ENCODE peak calls at places on chromosomes 11 and 22, in ten cellular contexts. L is fibroblast of lung, V is IMR-90, R is MM.1S, I is PC-3, O is neuronal stem cell, U is neural progenitor cell, E is trophoblast cell, Q is PC-9, W is GM23248. J is an unnamed sample.

GRCh38 chr22:24023204-24023789 is 12.2 kb downstream of the CABIN1 start:
- DNase-seq in O (no peak), U (no peak), V (no peak), Q (no peak), W (no peak), L (no peak), E (no peak), R (no peak), I (peak; percentile 23), J (no peak)

GRCh38 chr22:39923689-39924088 is 22.8 kb downstream of the GRAP2 start:
- DNase-seq in V (no peak), W (no peak), Q (no peak), O (no peak), E (no peak), U (no peak), L (no peak), I (no peak), R (no peak), J (no peak)

GRCh38 chr11:83456075-83456474 is 169.9 kb upstream of the CCDC90B start:
- DNase-seq in Q (no peak), O (peak; percentile 12), R (no peak), I (no peak), V (no peak), U (peak; percentile 61), E (peak; percentile 75), L (no peak), W (no peak), J (no peak)

GRCh38 chr11:121032546-121032945 is 8.6 kb downstream of the TBCEL start:
- DNase-seq in O (no peak), L (peak; percentile 20), W (no peak), R (no peak), Q (no peak), E (peak; percentile 25), U (no peak), I (peak; percentile 21), V (no peak), J (no peak)

GRCh38 chr11:118778898-118779297 is 12.1 kb downstream of the DDX6 start:
- DNase-seq in W (no peak), V (no peak), E (no peak), Q (no peak), O (no peak), L (no peak), I (no peak), R (no peak), U (no peak), J (no peak)

GRCh38 chr11:129435499-129436245 is 60.0 kb downstream of the BARX2 start:
- DNase-seq in I (no peak), U (no peak), L (no peak), O (no peak), V (no peak), Q (peak; percentile 48), R (no peak), W (no peak), E (peak; percentile 80), J (no peak)

GRCh38 chr11:28675183-28675582 is 567.0 kb downstream of the METTL15 start:
- DNase-seq in Q (no peak), V (no peak), U (no peak), E (no peak), O (no peak), L (no peak), I (no peak), R (no peak), W (peak; percentile 11), J (no peak)

GRCh38 chr22:38132794-38133193 is 22.3 kb upstream of the BAIAP2L2 start:
- DNase-seq in U (no peak), R (no peak), O (no peak), I (no peak), Q (no peak), W (no peak), L (no peak), V (no peak), E (no peak), J (no peak)

GRCh38 chr11:32893947-32894827 is 1.6 kb downstream of the QSER1 start:
- DNase-seq in L (peak; percentile 81), I (peak; percentile 78), R (peak; percentile 67), W (peak; percentile 89), O (peak; percentile 39), E (peak; percentile 46), Q (peak; percentile 64), U (peak; percentile 69), V (peak; percentile 82), J (peak; percentile 84)

GRCh38 chr22:40428796-40429195 is 58.4 kb downstream of the SGSM3 start:
- DNase-seq in V (no peak), L (no peak), W (no peak), E (no peak), Q (no peak), R (no peak), I (no peak), U (no peak), O (no peak), J (no peak)

GRCh38 chr22:49622241-49623105 is 205.2 kb downstream of the BRD1 start:
- DNase-seq in Q (no peak), V (no peak), L (no peak), E (no peak), W (no peak), I (no peak), U (no peak), O (no peak), R (no peak), J (no peak)

GRCh38 chr22:41584881-41585280 is 4.8 kb downstream of the PMM1 start:
- DNase-seq in E (no peak), V (no peak), R (no peak), O (no peak), I (no peak), L (no peak), U (no peak), Q (no peak), W (no peak), J (no peak)

GRCh38 chr11:134098566-134099184 is 29.8 kb downstream of the JAM3 start:
- DNase-seq in L (no peak), V (no peak), E (no peak), O (no peak), W (no peak), R (no peak), U (no peak), I (peak; percentile 53), Q (no peak), J (peak; percentile 56)

GRCh38 chr22:37563153-37564081 is 3.1 kb downstream of the CDC42EP1 start:
- DNase-seq in O (no peak), W (peak; percentile 98), U (no peak), L (peak; percentile 91), R (no peak), E (peak; percentile 83), V (peak; percentile 97), Q (peak; percentile 88), I (peak; percentile 92), J (no peak)

GRCh38 chr11:73192272-73192671 is 25.8 kb upstream of the P2RY2 start:
- DNase-seq in L (no peak), O (no peak), I (peak; percentile 99), R (no peak), E (peak; percentile 77), W (no peak), Q (peak; percentile 98), V (no peak), U (no peak), J (no peak)

GRCh38 chr11:34251640-34251980 is 106.2 kb downstream of the ABTB2 start:
- DNase-seq in O (no peak), L (no peak), E (no peak), R (no peak), U (no peak), W (peak; percentile 74), Q (no peak), V (peak; percentile 42), I (no peak), J (no peak)
- H3K4me2 ChIP-seq in O (no peak overlapping the region), L (peak overlapping the region; percentile 59), E (peak overlapping the region; percentile 17), R (no peak overlapping the region), U (peak overlapping the region; percentile 31), W (peak overlapping the region; percentile 79), Q (peak overlapping the region; percentile 33), V (peak overlapping the region; percentile 56), I (peak overlapping the region; percentile 65), J (no peak overlapping the region)

DNA sequence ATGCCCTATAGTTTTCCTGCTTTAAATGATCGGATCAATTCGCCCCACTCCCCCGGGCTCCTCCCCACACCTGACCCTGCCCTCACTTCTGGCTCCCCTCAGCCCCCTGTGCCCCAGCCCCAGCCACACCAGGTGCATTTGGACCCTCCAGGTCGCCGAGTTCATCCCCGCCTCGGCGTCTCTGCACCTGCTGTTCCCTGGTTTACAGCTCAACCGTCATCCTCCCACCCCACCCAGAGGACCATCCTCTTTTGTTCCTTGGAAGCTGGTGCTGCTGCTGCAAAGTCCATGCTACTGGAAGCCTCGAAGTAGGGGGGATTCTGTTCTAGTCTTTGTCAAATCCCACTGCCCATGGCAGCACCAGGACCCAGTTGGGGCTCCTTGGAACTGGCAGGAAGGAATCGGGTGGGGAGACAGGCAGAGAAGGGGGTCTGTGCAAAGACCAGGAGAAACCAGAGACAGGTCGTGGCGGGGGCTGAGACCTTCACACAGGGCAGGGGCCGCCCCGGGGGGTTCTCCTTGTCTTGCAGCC is 4.5 kb upstream of the MUC5B start:
- DNase-seq in Q (no peak), O (no peak), E (no peak), U (no peak), L (no peak), I (no peak), R (no peak), V (no peak), W (no peak), J (no peak)
- H3K4me3 ChIP-seq in Q (no peak overlapping the region), O (no peak overlapping the region), E (no peak overlapping the region), U (no peak overlapping the region), L (no peak overlapping the region), I (no peak overlapping the region), R (no peak overlapping the region), V (no peak overlapping the region), W (no peak overlapping the region), J (no peak overlapping the region)

GRCh38 chr11:108788565-108789199 is 123.8 kb downstream of the DDX10 start:
- DNase-seq in L (peak; percentile 58), U (peak; percentile 35), V (peak; percentile 41), W (peak; percentile 57), Q (no peak), O (peak; percentile 1), E (no peak), I (peak; percentile 63), R (peak; percentile 30), J (peak; percentile 82)
- H3K4me2 ChIP-seq in L (no peak overlapping the region), U (peak overlapping the region; percentile 5), V (no peak overlapping the region), W (no peak overlapping the region), Q (no peak overlapping the region), O (no peak overlapping the region), E (no peak overlapping the region), I (no peak overlapping the region), R (no peak overlapping the region), J (no peak overlapping the region)

GRCh38 chr11:67353317-67354313 is at the start of gene POLD4:
- DNase-seq in W (peak; percentile 98), R (peak; percentile 96), U (peak; percentile 98), V (peak; percentile 92), L (peak; percentile 93), O (peak; percentile 92), I (peak; percentile 98), E (peak; percentile 93), Q (peak; percentile 99), J (peak; percentile 100)

GRCh38 chr11:67355023-67355793 is 1.9 kb upstream of the POLD4 start:
- DNase-seq in I (no peak), W (peak; percentile 46), L (no peak), O (no peak), U (no peak), R (no peak), V (no peak), E (no peak), Q (peak; percentile 60), J (peak; percentile 74)

GRCh38 chr11:67352546-67353316 is 615 bp downstream of the POLD4 start:
- DNase-seq in O (no peak), I (peak; percentile 54), E (peak; percentile 23), R (peak; percentile 81), W (peak; percentile 65), U (no peak), L (no peak), Q (no peak), V (no peak), J (peak; percentile 80)

GRCh38 chr11:67355794-67356550 is 2.6 kb upstream of the POLD4 start:
- DNase-seq in L (no peak), U (peak; percentile 32), Q (no peak), O (no peak), V (no peak), R (no peak), I (no peak), W (no peak), E (no peak), J (peak; percentile 84)

GRCh38 chr11:67354314-67355022 is 1.1 kb upstream of the POLD4 start:
- DNase-seq in R (no peak), I (peak; percentile 99), Q (peak; percentile 83), O (no peak), E (peak; percentile 61), W (peak; percentile 97), U (peak; percentile 29), V (peak; percentile 98), L (peak; percentile 96), J (peak; percentile 88)
- H3K4me3 ChIP-seq in R (peak overlapping the region; percentile 91), I (peak overlapping the region; percentile 77), Q (peak overlapping the region; percentile 93), O (peak overlapping the region; percentile 68), E (no peak overlapping the region), W (peak overlapping the region; percentile 80), U (peak overlapping the region; percentile 89), V (no peak overlapping the region), L (peak overlapping the region; percentile 93), J (peak overlapping the region; percentile 68)

J was measured in Karpas-422.